ENCODE peak calls at places on chromosomes 12 and 14, in four cellular contexts. I, J, U and C are unnamed samples.
A peak's percentile ranks its signal among the peaks of the same experiment; 100 is the strongest.

GRCh38 chr12:50117057-50117622 is 5.1 kb downstream of the COX14 start:
- DNase-seq in I (no peak), J (peak; percentile 9), U (no peak), C (no peak)

GRCh38 chr12:48005750-48006021 is 1.4 kb upstream of the COL2A1 start:
- DNase-seq in U (peak; percentile 25), J (no peak), I (no peak), C (no peak)

GRCh38 chr14:89214221-89214965 is 202.6 kb downstream of the FOXN3 start:
- DNase-seq in U (no peak), J (no peak), I (peak; percentile 85), C (no peak)

GRCh38 chr12:29517265-29517664 is 19.8 kb upstream of the OVCH1 start:
- DNase-seq in J (no peak), U (no peak), I (no peak), C (no peak)

GRCh38 chr12:19641235-19642080 is 202.2 kb downstream of the AEBP2 start:
- DNase-seq in J (no peak), U (no peak), I (no peak), C (no peak)

GRCh38 chr12:56840922-56841321 is 77.8 kb downstream of the HSD17B6 start:
- DNase-seq in I (no peak), U (no peak), J (peak; percentile 28), C (peak; percentile 36)

GRCh38 chr12:91777268-91777997 is 368.2 kb downstream of the BTG1 start:
- DNase-seq in U (no peak), J (no peak), I (no peak), C (no peak)

GRCh38 chr12:53097564-53098353 is at the start of gene IGFBP6:
- DNase-seq in J (peak; percentile 76), U (no peak), I (peak; percentile 83), C (no peak)

GRCh38 chr12:53538209-53538689 is 31.0 kb upstream of the NPFF start:
- DNase-seq in U (no peak), I (no peak), J (no peak), C (no peak)

GRCh38 chr14:96091941-96092411 is 52.8 kb downstream of the C14orf132 start:
- DNase-seq in I (peak; percentile 33), U (no peak), J (no peak), C (no peak)

GRCh38 chr12:6044082-6044481 is 80.4 kb downstream of the VWF start:
- DNase-seq in J (no peak), U (no peak), I (no peak), C (no peak)

GRCh38 chr14:66043921-66044320 is 442.2 kb upstream of the CCDC196 start:
- DNase-seq in I (no peak), U (no peak), J (no peak), C (no peak)

GRCh38 chr12:25875661-25876060 is 82.8 kb upstream of the RASSF8 start:
- DNase-seq in U (no peak), I (no peak), J (no peak), C (no peak)

GRCh38 chr14:64721391-64721791 is 17.2 kb downstream of the PLEKHG3 start:
- DNase-seq in J (no peak), U (no peak), I (no peak), C (no peak)

GRCh38 chr12:50390284-50390683 is 6.1 kb downstream of the FAM186A start:
- DNase-seq in U (no peak), J (no peak), I (no peak), C (no peak)

GRCh38 chr12:65670775-65671174 is 153.5 kb upstream of the HMGA2 start:
- DNase-seq in I (no peak), U (no peak), J (no peak), C (no peak)

GRCh38 chr14:92153581-92153980 is 31.8 kb downstream of the CPSF2 start:
- DNase-seq in I (no peak), U (no peak), J (no peak), C (no peak)

GRCh38 chr14:88422919-88423318 is 37.5 kb downstream of the SPATA7 start:
- DNase-seq in J (no peak), U (no peak), I (no peak), C (no peak)

GRCh38 chr12:15749937-15750336 is 39.3 kb downstream of the EPS8 start:
- DNase-seq in I (no peak), J (no peak), U (no peak), C (no peak)

GRCh38 chr14:68789798-68790655 is 2.8 kb downstream of the ZFP36L1 start:
- DNase-seq in U (no peak), I (no peak), J (no peak), C (no peak)

GRCh38 chr14:22202313-22202712 is 386.7 kb downstream of the DAD1 start:
- DNase-seq in J (no peak), I (no peak), U (no peak), C (no peak)

GRCh38 chr12:121038861-121039654 is at the start of gene OASL:
- DNase-seq in U (peak; percentile 45), I (no peak), J (no peak), C (no peak)

GRCh38 chr14:98633380-98633779 is 638.6 kb downstream of the BCL11B start:
- DNase-seq in J (no peak), U (no peak), I (no peak), C (no peak)

GRCh38 chr12:119803391-119803791 is 73.7 kb downstream of the CIT start:
- DNase-seq in U (no peak), J (peak; percentile 20), I (no peak), C (no peak)

GRCh38 chr12:47725893-47726292 is 603 bp upstream of the ENDOU start:
- DNase-seq in J (no peak), I (no peak), U (peak; percentile 58), C (no peak)

GRCh38 chr12:25767613-25768012 is 190.9 kb upstream of the RASSF8 start:
- DNase-seq in I (no peak), U (no peak), J (no peak), C (no peak)

GRCh38 chr12:132506328-132506727 is 16.4 kb downstream of the FBRSL1 start:
- DNase-seq in J (no peak), U (no peak), I (no peak), C (no peak)

GRCh38 chr12:132505852-132506219 is 15.9 kb downstream of the FBRSL1 start:
- DNase-seq in U (no peak), J (no peak), I (no peak), C (no peak)

GRCh38 chr12:132507656-132508055 is 17.7 kb downstream of the FBRSL1 start:
- DNase-seq in U (no peak), I (no peak), J (no peak), C (no peak)

GRCh38 chr12:132508248-132508740 is 18.3 kb downstream of the FBRSL1 start:
- DNase-seq in I (no peak), J (no peak), U (no peak), C (no peak)

DNA sequence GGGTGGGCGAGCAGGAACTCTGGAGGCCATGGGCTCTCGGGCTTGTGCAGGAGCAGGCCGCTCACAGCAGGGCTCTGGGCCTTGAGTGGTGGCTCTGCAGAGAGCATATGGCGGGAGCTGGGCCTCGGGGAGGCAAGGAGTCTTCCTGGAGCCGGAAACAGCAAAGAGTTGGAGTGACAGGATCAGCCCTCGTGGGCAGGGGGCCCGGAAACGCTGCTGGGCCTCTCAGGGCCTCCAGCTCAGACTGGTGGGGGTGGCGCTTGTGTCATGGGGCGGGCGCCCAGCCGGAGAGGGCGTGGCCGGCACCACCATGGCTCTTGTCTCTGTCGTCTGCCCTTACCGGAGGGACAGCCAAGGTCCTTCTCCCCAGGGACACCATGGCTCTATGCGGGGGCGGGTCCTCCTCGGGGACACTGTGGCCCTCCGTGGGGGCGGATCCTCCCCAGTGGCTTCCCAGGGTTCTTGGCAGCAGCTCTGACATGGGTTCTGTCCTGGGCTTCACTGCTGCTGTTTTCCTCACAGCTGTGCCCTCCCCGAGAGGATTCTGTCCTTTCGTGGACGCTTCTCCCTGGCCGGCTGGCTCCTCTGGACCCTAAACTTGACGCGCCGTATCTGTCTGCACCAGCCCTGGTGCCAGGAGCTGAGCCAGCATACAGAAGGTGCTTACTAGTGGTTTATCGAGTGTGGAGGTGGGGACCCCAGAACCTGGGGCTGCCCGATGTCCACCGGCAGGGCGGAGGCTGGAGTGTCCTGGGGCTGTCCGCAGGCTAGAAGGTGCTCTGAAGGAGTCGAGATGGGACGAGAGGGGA is 17.0 kb downstream of the FBRSL1 start:
- DNase-seq in J (peak; percentile 72), U (peak; percentile 87), I (peak; percentile 80), C (no peak)
- TF ChIP-seq CTCF in J (no peak), U (no peak), I (no peak), C (no peak)

GRCh38 chr12:124884587-124885438 is 21.1 kb upstream of the SCARB1 start:
- DNase-seq in U (no peak), J (no peak), I (no peak), C (no peak)
- TF ChIP-seq CTCF in U (no peak), J (no peak), I (no peak), C (no peak)

GRCh38 chr12:113835433-113835832 is 130.7 kb downstream of the RBM19 start:
- DNase-seq in I (no peak), U (no peak), J (no peak), C (no peak)

GRCh38 chr12:113838896-113839295 is 127.2 kb downstream of the RBM19 start:
- DNase-seq in I (no peak), U (no peak), J (no peak), C (no peak)

GRCh38 chr12:113837059-113837458 is 129.1 kb downstream of the RBM19 start:
- DNase-seq in I (no peak), J (no peak), U (no peak), C (no peak)

GRCh38 chr12:113835913-113836312 is 130.2 kb downstream of the RBM19 start:
- DNase-seq in I (no peak), J (no peak), U (no peak), C (no peak)

DNA sequence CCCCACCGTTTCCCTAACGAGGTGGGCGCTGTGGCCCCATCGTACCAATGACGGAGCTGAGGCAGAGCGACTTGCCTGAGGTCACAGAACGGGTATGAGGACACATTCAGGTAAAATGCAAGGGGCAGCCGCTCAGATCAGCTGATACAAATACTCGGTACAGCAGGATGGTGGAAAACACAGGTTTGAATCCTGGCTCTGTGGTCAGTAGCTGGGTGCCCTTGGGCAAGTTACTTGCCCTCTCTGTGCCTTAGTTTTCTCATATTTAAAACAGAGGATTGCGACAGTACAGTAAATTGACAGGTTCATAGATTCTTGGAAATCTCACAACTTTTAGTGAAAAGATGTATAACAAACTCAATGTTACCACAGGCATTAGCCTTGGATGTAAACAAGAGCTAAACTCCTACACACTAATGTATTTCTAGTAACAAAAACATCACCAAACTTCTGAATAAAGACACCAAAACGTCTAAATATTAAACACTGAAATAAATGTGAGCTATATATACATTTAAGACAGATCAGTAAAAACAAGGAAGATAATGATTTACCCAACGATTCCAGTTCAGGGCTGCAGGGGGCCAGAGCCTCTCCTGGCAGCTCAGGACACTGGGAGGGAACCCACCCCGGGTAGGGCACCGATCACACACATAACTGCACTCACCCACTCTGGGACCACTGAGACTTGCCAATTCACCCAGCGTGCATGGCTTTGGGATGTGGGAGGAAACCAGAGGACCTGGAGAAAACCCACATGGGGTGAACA is 128.4 kb downstream of the RBM19 start:
- DNase-seq in I (no peak), U (no peak), J (no peak), C (no peak)
- TF ChIP-seq CTCF in I (no peak), U (no peak), J (no peak), C (no peak)

DNA sequence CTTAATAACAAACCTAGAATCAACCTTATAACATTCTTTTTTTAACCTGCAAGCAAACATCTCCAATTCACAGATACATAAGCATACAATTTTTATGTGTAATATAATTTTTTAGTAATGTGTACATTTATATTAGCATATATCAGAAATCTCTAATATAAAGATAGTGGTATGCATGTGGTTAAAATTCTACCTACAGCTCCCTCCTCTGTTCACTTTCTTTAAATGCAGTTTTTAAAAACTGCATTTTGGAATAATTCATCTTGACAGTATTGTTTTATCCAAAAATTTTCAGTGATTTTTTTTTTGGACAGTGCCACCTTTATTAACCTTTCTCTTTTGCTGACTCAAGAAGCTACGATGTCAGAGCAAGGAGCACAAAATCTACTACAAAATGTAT is 13.2 kb upstream of the RXYLT1 start:
- DNase-seq in J (no peak), U (no peak), I (no peak), C (no peak)
- TF ChIP-seq CTCF in J (no peak), U (no peak), I (no peak), C (no peak)